ENCODE peak calls at places on chromosomes 16 and 17, in eight cellular contexts. P, O, N, D, A, U, F and L are unnamed samples.

GRCh38 chr17:57783338-57783742 is 38.2 kb upstream of the CCDC182 start:
- DNase-seq in A (peak; percentile 84), F (peak; percentile 55), D (peak; percentile 89), N (peak; percentile 86), O (peak; percentile 95), U (peak; percentile 61), P (peak; percentile 59), L (peak; percentile 60)

GRCh38 chr16:57935904-57936303 is 35.0 kb downstream of the CNGB1 start:
- DNase-seq in U (no peak), F (no peak), P (no peak), A (no peak), D (no peak), N (no peak), O (no peak), L (no peak)

GRCh38 chr16:2752850-2753522 is 548 bp downstream of the SRRM2 start:
- DNase-seq in F (no peak), D (peak; percentile 79), U (peak; percentile 75), A (no peak), O (no peak), N (peak; percentile 74), P (no peak), L (peak; percentile 79)

GRCh38 chr17:7318121-7318860 is 3.1 kb upstream of the GPS2 start:
- DNase-seq in D (no peak), P (no peak), F (no peak), O (no peak), N (no peak), A (no peak), U (no peak), L (no peak)

GRCh38 chr16:2848933-2849332 is 9.0 kb downstream of the PRSS22 start:
- DNase-seq in N (no peak), A (no peak), O (no peak), U (no peak), F (no peak), D (no peak), P (no peak), L (no peak)

GRCh38 chr16:86929149-86929871 is 351.0 kb downstream of the FOXL1 start:
- DNase-seq in P (peak; percentile 96), N (no peak), U (no peak), F (no peak), D (no peak), O (no peak), A (no peak), L (peak; percentile 77)

GRCh38 chr16:71547168-71547567 is 20.9 kb downstream of the CHST4 start:
- DNase-seq in N (no peak), A (no peak), D (no peak), F (no peak), P (no peak), O (no peak), U (no peak), L (no peak)

GRCh38 chr16:19948186-19949104 is 63.8 kb upstream of the GPRC5B start:
- DNase-seq in F (no peak), N (no peak), O (peak; percentile 72), A (no peak), U (no peak), D (no peak), P (no peak), L (no peak)

GRCh38 chr17:42484304-42484703 is 25.6 kb downstream of the ATP6V0A1 start:
- DNase-seq in A (no peak), N (peak; percentile 89), U (no peak), O (no peak), P (peak; percentile 41), F (peak; percentile 18), D (peak; percentile 66), L (no peak)

GRCh38 chr16:86252596-86252995 is 257.7 kb upstream of the FOXF1 start:
- DNase-seq in N (no peak), U (no peak), O (peak; percentile 77), A (peak; percentile 48), F (no peak), D (peak; percentile 4), P (peak; percentile 45), L (peak; percentile 48)

GRCh38 chr16:50887500-50887899 is 145.6 kb downstream of the CYLD start:
- DNase-seq in F (no peak), P (no peak), A (no peak), D (no peak), U (no peak), N (no peak), O (no peak), L (no peak)

GRCh38 chr17:8492121-8492520 is 56.4 kb downstream of the NDEL1 start:
- DNase-seq in A (no peak), O (no peak), F (no peak), U (no peak), D (no peak), N (no peak), P (no peak), L (no peak)

GRCh38 chr17:210402-210801 is 29.0 kb upstream of the DOC2B start:
- DNase-seq in A (no peak), O (no peak), N (no peak), D (no peak), F (no peak), U (no peak), P (no peak), L (no peak)

GRCh38 chr16:1158456-1159324 is 5.8 kb downstream of the CACNA1H start:
- DNase-seq in O (peak; percentile 37), A (no peak), P (no peak), F (no peak), D (no peak), N (no peak), U (no peak), L (no peak)

GRCh38 chr16:48384305-48384981 is 770 bp downstream of the SIAH1 start:
- DNase-seq in A (peak; percentile 62), D (peak; percentile 34), N (peak; percentile 37), O (peak; percentile 64), U (peak; percentile 63), F (peak; percentile 18), P (peak; percentile 61), L (peak; percentile 63)

GRCh38 chr17:78137392-78138203 is 7.0 kb downstream of the TMC8 start:
- DNase-seq in D (peak; percentile 72), U (peak; percentile 73), N (peak; percentile 73), O (peak; percentile 59), F (no peak), A (no peak), P (no peak), L (no peak)

GRCh38 chr17:67573987-67574657 is 143.6 kb upstream of the NOL11 start:
- DNase-seq in P (no peak), O (no peak), U (no peak), F (no peak), N (no peak), D (no peak), A (no peak), L (no peak)

GRCh38 chr17:43676471-43676870 is 14.7 kb upstream of the MEOX1 start:
- DNase-seq in N (no peak), P (no peak), O (no peak), A (no peak), F (no peak), D (no peak), U (no peak), L (peak; percentile 53)

GRCh38 chr16:54632821-54633220 is 297.8 kb upstream of the IRX5 start:
- DNase-seq in D (no peak), A (no peak), U (no peak), F (no peak), N (no peak), O (no peak), P (no peak), L (no peak)

GRCh38 chr17:76524598-76525512 is 12.7 kb downstream of the CYGB start:
- DNase-seq in O (no peak), D (no peak), N (no peak), P (no peak), A (no peak), U (no peak), F (no peak), L (peak; percentile 58)

GRCh38 chr17:15456486-15456885 is 10.9 kb downstream of the CDRT4 start:
- DNase-seq in U (no peak), N (no peak), P (no peak), O (no peak), D (no peak), F (no peak), A (no peak), L (no peak)

GRCh38 chr17:79627766-79628690 is 17.2 kb upstream of the RBFOX3 start:
- DNase-seq in N (no peak), P (no peak), O (peak; percentile 6), F (no peak), A (no peak), U (peak; percentile 43), D (no peak), L (no peak)

GRCh38 chr17:15213381-15214087 is 51.6 kb downstream of the PMP22 start:
- DNase-seq in F (no peak), A (peak; percentile 35), P (peak; percentile 7), N (no peak), U (no peak), O (no peak), D (no peak), L (peak; percentile 67)

GRCh38 chr17:29712677-29713076 is 90.0 kb upstream of the CORO6 start:
- DNase-seq in A (no peak), D (no peak), N (no peak), O (no peak), F (no peak), P (no peak), U (no peak), L (no peak)

GRCh38 chr16:13835357-13835756 is 84.6 kb upstream of the ERCC4 start:
- DNase-seq in F (no peak), O (no peak), N (no peak), P (no peak), D (no peak), U (no peak), A (no peak), L (no peak)

GRCh38 chr16:46908540-46909372 is 24.6 kb downstream of the GPT2 start:
- DNase-seq in O (peak; percentile 81), P (peak; percentile 66), U (no peak), F (no peak), A (peak; percentile 80), N (peak; percentile 68), D (peak; percentile 63), L (peak; percentile 76)

GRCh38 chr17:69246726-69247375 is 18.2 kb upstream of the ABCA10 start:
- DNase-seq in N (no peak), P (peak; percentile 69), A (peak; percentile 31), O (no peak), U (no peak), F (no peak), D (no peak), L (peak; percentile 79)

GRCh38 chr17:8125947-8126305 is 2.0 kb upstream of the HES7 start:
- DNase-seq in O (peak; percentile 74), A (no peak), D (peak; percentile 53), N (peak; percentile 41), U (no peak), F (peak; percentile 17), P (no peak), L (no peak)

GRCh38 chr16:69762843-69763556 is 868 bp downstream of the WWP2 start:
- DNase-seq in P (peak; percentile 56), D (no peak), U (no peak), N (peak; percentile 40), F (peak; percentile 15), A (no peak), O (no peak), L (peak; percentile 63)